ENCODE peak calls at places on chromosomes 13 and 19, in eight cellular contexts. I is heart left ventricle, P is foreskin fibroblast, Q is AML-193, A is aorta, X is EL, V is AG09319, Y is heart right ventricle. S is an unnamed sample.

GRCh38 chr19:18756896-18757295 is 34.2 kb downstream of the COMP start:
- DNase-seq in I (no peak), P (no peak), Q (no peak), A (no peak), X (no peak), V (no peak), Y (no peak), S (no peak)

GRCh38 chr19:13095934-13096890 is 6.4 kb downstream of the LYL1 start:
- DNase-seq in I (peak; percentile 77), P (no peak), Q (peak; percentile 63), A (no peak), X (no peak), V (no peak), Y (peak; percentile 47), S (peak; percentile 77)

GRCh38 chr13:22926176-22927007 is 254.4 kb upstream of the SGCG start:
- DNase-seq in I (peak; percentile 91), P (peak; percentile 31), Q (no peak), A (peak; percentile 86), X (no peak), V (peak; percentile 5), Y (peak; percentile 85), S (peak; percentile 94)

GRCh38 chr13:113623491-113624234 is 34.3 kb downstream of the ATP4B start:
- DNase-seq in I (peak; percentile 46), P (peak; percentile 30), Q (no peak), A (peak; percentile 69), X (peak; percentile 49), V (no peak), Y (no peak), S (peak; percentile 50)

GRCh38 chr19:45528149-45528743 is 21.0 kb downstream of the VASP start:
- DNase-seq in I (no peak), P (peak; percentile 60), Q (no peak), A (no peak), X (no peak), V (no peak), Y (no peak), S (no peak)

GRCh38 chr13:42539670-42540069 is 34.3 kb upstream of the TNFSF11 start:
- DNase-seq in I (no peak), P (peak; percentile 47), Q (no peak), A (no peak), X (no peak), V (no peak), Y (no peak), S (no peak)

GRCh38 chr13:47094734-47095434 is 198.0 kb upstream of the HTR2A start:
- DNase-seq in I (no peak), P (no peak), Q (no peak), A (no peak), X (no peak), V (no peak), Y (no peak), S (no peak)

GRCh38 chr19:12995596-12996541 is 594 bp downstream of the NFIX start:
- DNase-seq in I (no peak), P (peak; percentile 68), Q (no peak), A (peak; percentile 84), X (peak; percentile 46), V (no peak), Y (no peak), S (no peak)

GRCh38 chr19:11203194-11204075 is 6.1 kb upstream of the KANK2 start:
- DNase-seq in I (peak; percentile 88), P (peak; percentile 92), Q (peak; percentile 38), A (peak; percentile 94), X (peak; percentile 91), V (peak; percentile 55), Y (peak; percentile 81), S (peak; percentile 97)

GRCh38 chr13:52118595-52118994 is 10.3 kb downstream of the NEK5 start:
- DNase-seq in I (no peak), P (no peak), Q (no peak), A (no peak), X (no peak), V (no peak), Y (no peak), S (no peak)

GRCh38 chr13:50676602-50677001 is 166.9 kb downstream of the DLEU7 start:
- DNase-seq in I (no peak), P (peak; percentile 84), Q (no peak), A (no peak), X (peak; percentile 81), V (no peak), Y (no peak), S (no peak)

GRCh38 chr13:75760182-75760981 is 124.3 kb downstream of the LMO7 start:
- DNase-seq in I (no peak), P (no peak), Q (no peak), A (no peak), X (no peak), V (no peak), Y (no peak), S (no peak)

GRCh38 chr19:5644051-5644450 is 21.2 kb downstream of the SAFB start:
- DNase-seq in I (no peak), P (peak; percentile 48), Q (no peak), A (no peak), X (no peak), V (no peak), Y (no peak), S (no peak)

GRCh38 chr13:28239374-28239773 is 101.0 kb downstream of the PAN3 start:
- DNase-seq in I (no peak), P (peak; percentile 6), Q (no peak), A (no peak), X (no peak), V (no peak), Y (no peak), S (no peak)